ENCODE peak calls at places on chromosomes 6 and 20, in four cellular contexts. G is DND-41, W is T-helper 2 cell, U is NCI-H1105 treated with DMSO at 0.1 percent for 48 hours. X is an unnamed sample.

GRCh38 chr20:24910461-24910860 is 38.6 kb upstream of the CST7 start:
- DNase-seq in W (no peak), G (no peak), U (peak), X (peak)

GRCh38 chr20:63493563-63494020 is 5.3 kb downstream of the EEF1A2 start:
- DNase-seq in G (no peak), W (no peak), U (no peak), X (no peak)

GRCh38 chr6:125789167-125789566 is 1.6 kb upstream of the NCOA7 start:
- DNase-seq in U (no peak), G (no peak), W (no peak), X (no peak)

GRCh38 chr6:112511441-112511840 is 164.3 kb downstream of the RFPL4B start:
- DNase-seq in U (no peak), G (no peak), W (no peak), X (no peak)

GRCh38 chr6:4776967-4777925 is 1.0 kb downstream of the CDYL start:
- DNase-seq in G (peak), U (no peak), W (no peak), X (no peak)

GRCh38 chr20:37349517-37350491 is 3.9 kb downstream of the SRC start:
- DNase-seq in W (no peak), U (no peak), G (no peak), X (no peak)

GRCh38 chr20:4638826-4639225 is 82.9 kb upstream of the PRND start:
- DNase-seq in U (no peak), G (no peak), W (no peak), X (no peak)

GRCh38 chr20:17822039-17822438 is 122.3 kb downstream of the BANF2 start:
- DNase-seq in G (no peak), U (no peak), W (no peak), X (no peak)

GRCh38 chr6:46674410-46674809 is 13.3 kb upstream of the TDRD6 start:
- DNase-seq in U (no peak), G (no peak), W (no peak), X (no peak)

GRCh38 chr6:28981833-28982475 is 23.2 kb downstream of the ZNF311 start:
- DNase-seq in G (peak), U (peak), W (peak), X (peak)

GRCh38 chr20:32978009-32978335 is 26.3 kb downstream of the SUN5 start:
- DNase-seq in W (no peak), G (no peak), U (no peak), X (no peak)

GRCh38 chr6:89404512-89404911 is 7.6 kb downstream of the RRAGD start:
- DNase-seq in W (no peak), U (no peak), G (no peak), X (no peak)

GRCh38 chr20:44785768-44786167 is 24.6 kb downstream of the RIMS4 start:
- DNase-seq in G (no peak), U (peak), W (no peak), X (peak)

GRCh38 chr6:17884501-17885039 is 102.9 kb downstream of the KIF13A start:
- DNase-seq in U (no peak), W (no peak), G (no peak), X (no peak)

GRCh38 chr20:33561981-33562601 is 72.2 kb downstream of the CBFA2T2 start:
- DNase-seq in W (no peak), G (no peak), U (peak), X (peak)

GRCh38 chr6:21846541-21847451 is 253.2 kb downstream of the SOX4 start:
- DNase-seq in G (peak), W (no peak), U (peak), X (peak)

GRCh38 chr6:110744991-110745390 is 70.3 kb downstream of the CDK19 start:
- DNase-seq in U (no peak), G (no peak), W (no peak), X (no peak)

GRCh38 chr20:63652192-63652980 is 838 bp downstream of the STMN3 start:
- DNase-seq in W (peak), U (peak), G (peak), X (peak)

GRCh38 chr6:141467041-141467440 is 665.7 kb upstream of the GJE1 start:
- DNase-seq in W (no peak), U (no peak), G (no peak), X (no peak)

GRCh38 chr6:1591926-1592325 is 17.8 kb upstream of the FOXC1 start:
- DNase-seq in G (no peak), U (no peak), W (no peak), X (no peak)

GRCh38 chr20:36544134-36545018 is 3.1 kb downstream of the MYL9 start:
- DNase-seq in G (no peak), U (peak), W (no peak), X (no peak)

GRCh38 chr6:15997751-15998388 is 131.0 kb upstream of the MYLIP start:
- DNase-seq in U (no peak), W (no peak), G (no peak), X (no peak)

GRCh38 chr6:56757585-56757984 is 114.9 kb upstream of the DST start:
- DNase-seq in G (no peak), W (no peak), U (no peak), X (no peak)

GRCh38 chr20:37990571-37991151 is 42.6 kb downstream of the TTI1 start:
- DNase-seq in W (peak), U (no peak), G (no peak), X (peak)

X was measured in NCI-H2171 treated with DMSO at 0.1 percent for 48 hours.